ENCODE peak calls at places on chromosomes 12 and 14, in eight cellular contexts. O, T, A, F, K, N, J and H are unnamed samples.

GRCh38 chr14:52299692-52300278 is 14.3 kb upstream of the PTGER2 start:
- DNase-seq in O (no peak), T (no peak), A (peak; percentile 82), F (no peak), K (no peak), N (no peak), J (no peak), H (no peak)

GRCh38 chr14:48035836-48036235 is 360.4 kb upstream of the MDGA2 start:
- DNase-seq in O (no peak), T (no peak), A (no peak), F (no peak), K (no peak), N (peak; percentile 55), J (no peak), H (no peak)

GRCh38 chr12:48454675-48455074 is 17.7 kb upstream of the ANP32D start:
- DNase-seq in O (no peak), T (no peak), A (no peak), F (no peak), K (no peak), N (no peak), J (no peak), H (no peak)

GRCh38 chr12:8687846-8688601 is 9.8 kb upstream of the RIMKLB start:
- DNase-seq in O (no peak), T (peak; percentile 32), A (peak; percentile 91), F (peak; percentile 59), K (no peak), N (no peak), J (no peak), H (no peak)

GRCh38 chr12:105279460-105280056 is 43.6 kb upstream of the APPL2 start:
- DNase-seq in O (no peak), T (no peak), A (peak; percentile 38), F (no peak), K (no peak), N (no peak), J (no peak), H (no peak)

GRCh38 chr14:92726135-92726932 is 22.1 kb downstream of the LGMN start:
- DNase-seq in O (peak; percentile 39), T (peak; percentile 69), A (peak; percentile 93), F (peak; percentile 81), K (peak; percentile 91), N (peak; percentile 91), J (no peak), H (peak; percentile 86)

GRCh38 chr12:113299619-113300237 is 35.2 kb downstream of the SLC8B1 start:
- DNase-seq in O (peak; percentile 72), T (peak; percentile 73), A (peak; percentile 81), F (peak; percentile 66), K (peak; percentile 67), N (peak; percentile 91), J (no peak), H (peak; percentile 80)

GRCh38 chr12:128056299-128056885 is 210.6 kb upstream of the TMEM132C start:
- DNase-seq in O (no peak), T (no peak), A (no peak), F (no peak), K (no peak), N (no peak), J (no peak), H (no peak)

GRCh38 chr12:56296207-56296785 is 3.8 kb downstream of the CS start:
- DNase-seq in O (no peak), T (no peak), A (no peak), F (no peak), K (no peak), N (no peak), J (no peak), H (no peak)

GRCh38 chr14:100733152-100733850 is 6.6 kb downstream of the DLK1 start:
- DNase-seq in O (no peak), T (no peak), A (no peak), F (no peak), K (no peak), N (no peak), J (no peak), H (no peak)

GRCh38 chr14:66281036-66281776 is 205.0 kb upstream of the CCDC196 start:
- DNase-seq in O (peak; percentile 25), T (peak; percentile 16), A (no peak), F (peak; percentile 50), K (no peak), N (no peak), J (no peak), H (peak; percentile 59)

GRCh38 chr12:102385343-102385742 is 95.0 kb downstream of the IGF1 start:
- DNase-seq in O (no peak), T (no peak), A (no peak), F (no peak), K (no peak), N (no peak), J (no peak), H (no peak)

GRCh38 chr12:51051787-51052186 is 3.7 kb downstream of the LETMD1 start:
- DNase-seq in O (no peak), T (no peak), A (no peak), F (no peak), K (no peak), N (no peak), J (no peak), H (no peak)

GRCh38 chr14:51205486-51205885 is 34.6 kb upstream of the TMX1 start:
- DNase-seq in O (no peak), T (no peak), A (peak; percentile 21), F (no peak), K (no peak), N (no peak), J (no peak), H (no peak)

GRCh38 chr14:64721899-64722298 is 17.7 kb downstream of the PLEKHG3 start:
- DNase-seq in O (no peak), T (no peak), A (no peak), F (no peak), K (no peak), N (no peak), J (no peak), H (no peak)

GRCh38 chr12:22527999-22528398 is 16.3 kb downstream of the C2CD5 start:
- DNase-seq in O (no peak), T (no peak), A (peak; percentile 76), F (no peak), K (no peak), N (no peak), J (no peak), H (no peak)

GRCh38 chr12:7108928-7109920 is at the start of gene C1RL:
- DNase-seq in O (peak; percentile 91), T (peak; percentile 93), A (peak; percentile 95), F (peak; percentile 94), K (peak; percentile 89), N (peak; percentile 97), J (no peak), H (peak; percentile 97)

GRCh38 chr12:69070319-69071090 is 137.5 kb upstream of the CPM start:
- DNase-seq in O (peak; percentile 26), T (no peak), A (peak; percentile 79), F (peak; percentile 47), K (no peak), N (no peak), J (no peak), H (peak; percentile 66)

GRCh38 chr12:100987552-100988277 is 193.1 kb downstream of the ANO4 start:
- DNase-seq in O (no peak), T (peak; percentile 11), A (peak; percentile 22), F (no peak), K (no peak), N (no peak), J (peak; percentile 83), H (no peak)

GRCh38 chr12:88144037-88144436 is 1.9 kb downstream of the TMTC3 start:
- DNase-seq in O (no peak), T (no peak), A (no peak), F (no peak), K (no peak), N (no peak), J (no peak), H (no peak)

GRCh38 chr12:131922772-131923171 is 6.3 kb upstream of the PUS1 start:
- DNase-seq in O (no peak), T (no peak), A (no peak), F (no peak), K (no peak), N (no peak), J (no peak), H (no peak)
- H3K36me3 ChIP-seq in O (peaks cover 42% of the 10 kb centered on the region), T (no peaks in the 10 kb centered on the region), A (peaks cover 3% of the 10 kb centered on the region), F (peaks cover 56% of the 10 kb centered on the region), K (no peaks in the 10 kb centered on the region), N (no peaks in the 10 kb centered on the region), J (no peaks in the 10 kb centered on the region), H (peaks cover 34% of the 10 kb centered on the region)

GRCh38 chr14:90387201-90387600 is 9.6 kb upstream of the CALM1 start:
- DNase-seq in O (no peak), T (no peak), A (no peak), F (no peak), K (no peak), N (no peak), J (no peak), H (no peak)
- TF ChIP-seq CTCF in O (no peak), T (no peak), A (no peak), F (no peak), K (no peak), N (no peak), J (no peak), H (no peak)

DNA sequence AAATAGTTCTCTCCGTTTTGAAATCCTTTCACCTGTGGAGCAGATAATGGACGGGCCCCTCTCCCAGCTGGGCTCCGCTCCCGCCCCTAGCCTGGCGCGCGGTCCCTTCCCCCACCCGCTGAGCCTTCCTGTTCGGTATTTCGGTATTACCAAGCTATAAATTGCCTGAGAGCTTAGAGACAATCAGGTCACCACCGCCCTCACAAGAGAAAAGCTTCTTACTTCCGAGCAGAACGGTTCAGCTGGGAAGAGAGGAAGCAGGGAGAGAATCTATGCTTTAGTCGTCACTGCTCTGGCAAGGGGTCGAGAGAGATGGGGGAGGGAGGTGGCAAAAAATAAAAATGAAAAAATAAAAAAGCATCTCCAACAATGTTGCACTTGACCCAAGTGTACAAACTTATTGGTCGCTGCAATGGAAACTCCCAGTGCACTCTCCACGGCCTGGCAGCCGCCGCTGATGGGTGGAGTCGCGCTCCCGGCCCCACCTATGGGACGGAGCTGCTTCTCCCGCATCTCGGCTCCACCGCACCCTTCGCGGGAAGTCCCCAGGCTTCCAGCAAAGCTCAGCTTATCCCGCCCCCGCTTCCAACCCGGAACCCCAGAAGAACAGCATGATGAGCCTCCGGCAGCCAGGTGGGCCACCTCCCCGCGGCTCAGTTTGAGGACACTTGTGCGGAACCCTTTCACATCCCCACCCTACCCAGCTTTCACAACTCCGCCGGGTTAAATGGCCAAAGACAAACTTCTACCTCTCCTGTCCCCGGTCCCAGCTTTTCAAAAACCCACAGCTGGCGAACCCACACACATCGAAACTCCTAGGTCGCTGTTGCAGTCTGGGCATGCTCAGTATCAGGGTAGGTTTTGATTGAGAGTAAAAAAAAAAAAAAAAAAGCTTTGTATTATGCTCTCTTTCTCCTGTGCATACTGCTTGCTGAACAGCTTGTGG is 819 bp upstream of the SYT1 start:
- DNase-seq in O (peak; percentile 14), T (peak; percentile 14), A (peak; percentile 62), F (no peak), K (peak; percentile 69), N (peak; percentile 79), J (no peak), H (no peak)
- H3K4me3 ChIP-seq in O (peak overlapping the region; percentile 59), T (peak overlapping the region; percentile 55), A (peak overlapping the region; percentile 92), F (peak overlapping the region; percentile 50), K (no peak overlapping the region), N (peak overlapping the region; percentile 42), J (peak overlapping the region; percentile 49), H (peak overlapping the region; percentile 18)

GRCh38 chr14:88503754-88504406 is 50.9 kb downstream of the PTPN21 start:
- DNase-seq in O (no peak), T (no peak), A (no peak), F (no peak), K (no peak), N (no peak), J (no peak), H (no peak)
- H3K36me3 ChIP-seq in O (peaks cover 62% of the 10 kb centered on the region), T (peaks cover 3% of the 10 kb centered on the region), A (peaks cover 3% of the 10 kb centered on the region), F (peaks cover 79% of the 10 kb centered on the region), K (no peaks in the 10 kb centered on the region), N (no peaks in the 10 kb centered on the region), J (no peaks in the 10 kb centered on the region), H (peaks cover 60% of the 10 kb centered on the region)